ENCODE peak calls at places on chromosome 16, in eight cellular contexts. One of them, this sample, is unnamed.

GRCh38 chr16:69481901-69482341 is 57.5 kb downstream of the CYB5B start:
- DNase-seq in NCI-H1092 treated with DMSO at 0.1 percent for 48 hours: peak
- DNase-seq in left lung: peak
- DNase-seq in cardiac fibroblast: peak
- DNase-seq in heart right ventricle: peak
- DNase-seq in T-helper 2 cell: no peak
- DNase-seq in NCI-H1694 treated with DMSO at 0.1 percent for 48 hours: no peak
- DNase-seq in dermis microvascular lymphatic vessel endothelial cell: peak
- DNase-seq in this sample: no peak

GRCh38 chr16:79334127-79334526 is 266.4 kb downstream of the MAF start:
- DNase-seq in T-helper 2 cell: peak
- DNase-seq in cardiac fibroblast: no peak
- DNase-seq in left lung: no peak
- DNase-seq in heart right ventricle: no peak
- DNase-seq in dermis microvascular lymphatic vessel endothelial cell: no peak
- DNase-seq in NCI-H1092 treated with DMSO at 0.1 percent for 48 hours: no peak
- DNase-seq in NCI-H1694 treated with DMSO at 0.1 percent for 48 hours: no peak
- DNase-seq in this sample: peak

GRCh38 chr16:69111831-69112230 is 6.4 kb downstream of the HAS3 start:
- DNase-seq in T-helper 2 cell: no peak
- DNase-seq in NCI-H1092 treated with DMSO at 0.1 percent for 48 hours: no peak
- DNase-seq in NCI-H1694 treated with DMSO at 0.1 percent for 48 hours: no peak
- DNase-seq in heart right ventricle: no peak
- DNase-seq in dermis microvascular lymphatic vessel endothelial cell: no peak
- DNase-seq in left lung: peak
- DNase-seq in cardiac fibroblast: no peak
- DNase-seq in this sample: no peak

GRCh38 chr16:2953706-2954105 is 10.4 kb upstream of the KREMEN2 start:
- DNase-seq in dermis microvascular lymphatic vessel endothelial cell: no peak
- DNase-seq in NCI-H1694 treated with DMSO at 0.1 percent for 48 hours: no peak
- DNase-seq in heart right ventricle: no peak
- DNase-seq in T-helper 2 cell: no peak
- DNase-seq in cardiac fibroblast: no peak
- DNase-seq in left lung: no peak
- DNase-seq in NCI-H1092 treated with DMSO at 0.1 percent for 48 hours: peak
- DNase-seq in this sample: no peak

GRCh38 chr16:65117701-65118448 is 4.0 kb downstream of the CDH11 start:
- DNase-seq in NCI-H1092 treated with DMSO at 0.1 percent for 48 hours: peak
- DNase-seq in dermis microvascular lymphatic vessel endothelial cell: peak
- DNase-seq in heart right ventricle: peak
- DNase-seq in T-helper 2 cell: no peak
- DNase-seq in left lung: peak
- DNase-seq in NCI-H1694 treated with DMSO at 0.1 percent for 48 hours: peak
- DNase-seq in cardiac fibroblast: peak
- DNase-seq in this sample: no peak

GRCh38 chr16:16992986-16993783 is 477.6 kb downstream of the XYLT1 start:
- DNase-seq in dermis microvascular lymphatic vessel endothelial cell: no peak
- DNase-seq in heart right ventricle: no peak
- DNase-seq in cardiac fibroblast: no peak
- DNase-seq in T-helper 2 cell: no peak
- DNase-seq in NCI-H1694 treated with DMSO at 0.1 percent for 48 hours: no peak
- DNase-seq in left lung: no peak
- DNase-seq in NCI-H1092 treated with DMSO at 0.1 percent for 48 hours: no peak
- DNase-seq in this sample: no peak

GRCh38 chr16:72537684-72538083 is 365.7 kb upstream of the PMFBP1 start:
- DNase-seq in cardiac fibroblast: peak
- DNase-seq in dermis microvascular lymphatic vessel endothelial cell: peak
- DNase-seq in NCI-H1092 treated with DMSO at 0.1 percent for 48 hours: no peak
- DNase-seq in heart right ventricle: no peak
- DNase-seq in left lung: no peak
- DNase-seq in T-helper 2 cell: no peak
- DNase-seq in NCI-H1694 treated with DMSO at 0.1 percent for 48 hours: no peak
- DNase-seq in this sample: no peak

GRCh38 chr16:78996806-78997205 is 603.7 kb downstream of the MAF start:
- DNase-seq in NCI-H1092 treated with DMSO at 0.1 percent for 48 hours: no peak
- DNase-seq in dermis microvascular lymphatic vessel endothelial cell: no peak
- DNase-seq in NCI-H1694 treated with DMSO at 0.1 percent for 48 hours: peak
- DNase-seq in left lung: no peak
- DNase-seq in heart right ventricle: no peak
- DNase-seq in cardiac fibroblast: no peak
- DNase-seq in T-helper 2 cell: no peak
- DNase-seq in this sample: no peak

GRCh38 chr16:89602273-89602951 is 11.0 kb upstream of the DPEP1 start:
- DNase-seq in NCI-H1694 treated with DMSO at 0.1 percent for 48 hours: no peak
- DNase-seq in heart right ventricle: no peak
- DNase-seq in T-helper 2 cell: peak
- DNase-seq in left lung: peak
- DNase-seq in NCI-H1092 treated with DMSO at 0.1 percent for 48 hours: no peak
- DNase-seq in cardiac fibroblast: peak
- DNase-seq in dermis microvascular lymphatic vessel endothelial cell: peak
- DNase-seq in this sample: peak

GRCh38 chr16:17204248-17205043 is 266.3 kb downstream of the XYLT1 start:
- DNase-seq in left lung: no peak
- DNase-seq in NCI-H1092 treated with DMSO at 0.1 percent for 48 hours: no peak
- DNase-seq in NCI-H1694 treated with DMSO at 0.1 percent for 48 hours: no peak
- DNase-seq in T-helper 2 cell: no peak
- DNase-seq in heart right ventricle: no peak
- DNase-seq in dermis microvascular lymphatic vessel endothelial cell: no peak
- DNase-seq in cardiac fibroblast: no peak
- DNase-seq in this sample: no peak

GRCh38 chr16:76371441-76371840 is 94.2 kb downstream of the CNTNAP4 start:
- DNase-seq in NCI-H1092 treated with DMSO at 0.1 percent for 48 hours: no peak
- DNase-seq in heart right ventricle: no peak
- DNase-seq in dermis microvascular lymphatic vessel endothelial cell: no peak
- DNase-seq in cardiac fibroblast: no peak
- DNase-seq in left lung: no peak
- DNase-seq in T-helper 2 cell: no peak
- DNase-seq in NCI-H1694 treated with DMSO at 0.1 percent for 48 hours: no peak
- DNase-seq in this sample: no peak

GRCh38 chr16:85683363-85683762 is 5.4 kb downstream of the GINS2 start:
- DNase-seq in cardiac fibroblast: no peak
- DNase-seq in NCI-H1092 treated with DMSO at 0.1 percent for 48 hours: peak
- DNase-seq in dermis microvascular lymphatic vessel endothelial cell: no peak
- DNase-seq in T-helper 2 cell: no peak
- DNase-seq in left lung: no peak
- DNase-seq in heart right ventricle: no peak
- DNase-seq in NCI-H1694 treated with DMSO at 0.1 percent for 48 hours: no peak
- DNase-seq in this sample: no peak

GRCh38 chr16:88764913-88765349 is 20.1 kb downstream of the PIEZO1 start:
- DNase-seq in cardiac fibroblast: no peak
- DNase-seq in NCI-H1694 treated with DMSO at 0.1 percent for 48 hours: no peak
- DNase-seq in left lung: peak
- DNase-seq in heart right ventricle: no peak
- DNase-seq in dermis microvascular lymphatic vessel endothelial cell: peak
- DNase-seq in NCI-H1092 treated with DMSO at 0.1 percent for 48 hours: no peak
- DNase-seq in T-helper 2 cell: no peak
- DNase-seq in this sample: no peak

GRCh38 chr16:82585675-82586074 is 41.1 kb upstream of the CDH13 start:
- DNase-seq in T-helper 2 cell: no peak
- DNase-seq in dermis microvascular lymphatic vessel endothelial cell: no peak
- DNase-seq in cardiac fibroblast: peak
- DNase-seq in NCI-H1694 treated with DMSO at 0.1 percent for 48 hours: no peak
- DNase-seq in left lung: no peak
- DNase-seq in NCI-H1092 treated with DMSO at 0.1 percent for 48 hours: no peak
- DNase-seq in heart right ventricle: no peak
- DNase-seq in this sample: no peak